ENCODE peak calls at places on chromosomes 5 and 9, in five cellular contexts. T is CD8-positive, alpha-beta memory T cell; Y is RWPE1; R is effector memory CD8-positive, alpha-beta T cell; W is AG08396. X is an unnamed sample.

GRCh38 chr9:14203366-14204056 is 110.4 kb downstream of the NFIB start:
- DNase-seq in R (no peak), Y (no peak), T (no peak), W (no peak), X (no peak)

GRCh38 chr9:113228130-113228665 is 6.9 kb downstream of the SLC31A1 start:
- DNase-seq in Y (no peak), W (no peak), T (peak), R (no peak), X (peak)

GRCh38 chr9:12785251-12785880 is 10.5 kb downstream of the LURAP1L start:
- DNase-seq in W (no peak), T (no peak), Y (no peak), R (no peak), X (no peak)

GRCh38 chr5:129906177-129906887 is 2.1 kb downstream of the CHSY3 start:
- DNase-seq in T (no peak), R (no peak), Y (peak), W (peak), X (no peak)

GRCh38 chr9:32455738-32456137 is 70.3 kb downstream of the RIGI start:
- DNase-seq in W (no peak), Y (no peak), T (no peak), R (no peak), X (no peak)

GRCh38 chr5:58793888-58794287 is 211.0 kb downstream of the RAB3C start:
- DNase-seq in T (no peak), Y (no peak), W (no peak), R (no peak), X (no peak)

GRCh38 chr5:111509119-111509518 is 3.2 kb downstream of the STARD4 start:
- DNase-seq in Y (no peak), T (no peak), W (no peak), R (no peak), X (no peak)

GRCh38 chr5:157864067-157864466 is 5.1 kb upstream of the CLINT1 start:
- DNase-seq in Y (no peak), W (no peak), T (peak), R (no peak), X (no peak)

GRCh38 chr5:180809403-180810209 is 7.0 kb upstream of the MGAT1 start:
- DNase-seq in R (peak), W (peak), T (peak), Y (peak), X (no peak)

GRCh38 chr5:54869691-54870090 is 115.7 kb downstream of the ESM1 start:
- DNase-seq in W (no peak), Y (no peak), T (no peak), R (no peak), X (no peak)

GRCh38 chr5:1720396-1721110 is 79.1 kb downstream of the MRPL36 start:
- DNase-seq in R (no peak), T (no peak), Y (no peak), W (no peak), X (no peak)

GRCh38 chr9:114288233-114289051 is 34.5 kb upstream of the ORM1 start:
- DNase-seq in W (no peak), R (no peak), T (no peak), Y (peak), X (no peak)

GRCh38 chr9:120985759-120986353 is 59.3 kb upstream of the TRAF1 start:
- DNase-seq in W (peak), R (no peak), Y (peak), T (no peak), X (no peak)

GRCh38 chr9:134545213-134546211 is 96.1 kb upstream of the COL5A1 start:
- DNase-seq in W (peak), Y (no peak), T (no peak), R (no peak), X (no peak)

GRCh38 chr9:85427749-85428148 is 314.0 kb downstream of the AGTPBP1 start:
- DNase-seq in R (no peak), W (no peak), T (no peak), Y (no peak), X (no peak)

GRCh38 chr9:113957778-113958430 is 81.8 kb downstream of the ZNF618 start:
- DNase-seq in T (no peak), W (peak), Y (peak), R (no peak), X (no peak)

GRCh38 chr9:12463641-12464040 is 229.5 kb upstream of the TYRP1 start:
- DNase-seq in W (no peak), Y (no peak), T (no peak), R (no peak), X (no peak)

GRCh38 chr9:127963359-127964064 is 17.3 kb downstream of the EEIG1 start:
- DNase-seq in W (no peak), R (no peak), T (no peak), Y (no peak), X (no peak)

GRCh38 chr5:8686707-8687106 is 817.8 kb downstream of the MTRR start:
- DNase-seq in R (no peak), Y (no peak), T (no peak), W (no peak), X (no peak)

X was measured in stimulated activated naive CD4-positive, alpha-beta T cell.